ENCODE peak calls at places on chromosomes 7 and 10, in four cellular contexts. B is GM12878, A is SK-N-SH, K is K562. I is an unnamed sample.
A peak's percentile ranks its signal among the peaks of the same experiment; 100 is the strongest.

GRCh38 chr10:82742478-82742877 is 867.5 kb downstream of the NRG3 start:
- DNase-seq in B (no peak), A (no peak), K (no peak), I (no peak)

GRCh38 chr7:2617710-2617975 is 14.1 kb upstream of the TTYH3 start:
- DNase-seq in B (no peak), A (no peak), K (no peak), I (no peak)

GRCh38 chr7:86644282-86645173 is 819 bp downstream of the GRM3 start:
- DNase-seq in B (no peak), A (peak; percentile 67), K (no peak), I (peak; percentile 41)

GRCh38 chr10:22133640-22134624 is 83.9 kb downstream of the EBLN1 start:
- DNase-seq in B (no peak), A (peak; percentile 77), K (peak; percentile 26), I (no peak)

GRCh38 chr10:11504566-11505285 is 106.7 kb downstream of the USP6NL start:
- DNase-seq in B (no peak), A (no peak), K (no peak), I (no peak)

GRCh38 chr7:30755384-30756154 is 3.6 kb downstream of the INMT start:
- DNase-seq in B (no peak), A (peak; percentile 92), K (no peak), I (no peak)

GRCh38 chr10:74177140-74177677 is 26.2 kb downstream of the ADK start:
- DNase-seq in B (no peak), A (no peak), K (peak; percentile 58), I (no peak)

GRCh38 chr10:91597397-91597881 is 35.4 kb downstream of the PPP1R3C start:
- DNase-seq in B (no peak), A (peak; percentile 44), K (no peak), I (no peak)

GRCh38 chr7:1611708-1612241 is 41.9 kb upstream of the PSMG3 start:
- DNase-seq in B (no peak), A (peak; percentile 58), K (no peak), I (peak; percentile 9)

GRCh38 chr7:18212788-18213187 is 185.1 kb upstream of the PRPS1L1 start:
- DNase-seq in B (no peak), A (peak; percentile 58), K (no peak), I (no peak)

GRCh38 chr7:39375047-39375873 is 190.9 kb upstream of the YAE1 start:
- DNase-seq in B (no peak), A (no peak), K (no peak), I (no peak)

GRCh38 chr10:55631071-55631654 is 729.9 kb downstream of the ZWINT start:
- DNase-seq in B (no peak), A (peak; percentile 88), K (no peak), I (peak; percentile 87)

GRCh38 chr10:78623577-78624215 is 445.1 kb upstream of the ZMIZ1 start:
- DNase-seq in B (no peak), A (no peak), K (no peak), I (no peak)

GRCh38 chr10:29057712-29058426 is 231.0 kb upstream of the LYZL1 start:
- DNase-seq in B (no peak), A (peak; percentile 45), K (no peak), I (no peak)

GRCh38 chr10:45422862-45423659 is 49.0 kb downstream of the ALOX5 start:
- DNase-seq in B (no peak), A (no peak), K (no peak), I (no peak)

GRCh38 chr7:108146070-108146842 is 16.1 kb upstream of the LAMB4 start:
- DNase-seq in B (peak; percentile 12), A (peak; percentile 69), K (peak; percentile 54), I (peak; percentile 71)

GRCh38 chr10:127148933-127149220 is 47.5 kb downstream of the INSYN2A start:
- DNase-seq in B (no peak), A (no peak), K (no peak), I (no peak)

DNA sequence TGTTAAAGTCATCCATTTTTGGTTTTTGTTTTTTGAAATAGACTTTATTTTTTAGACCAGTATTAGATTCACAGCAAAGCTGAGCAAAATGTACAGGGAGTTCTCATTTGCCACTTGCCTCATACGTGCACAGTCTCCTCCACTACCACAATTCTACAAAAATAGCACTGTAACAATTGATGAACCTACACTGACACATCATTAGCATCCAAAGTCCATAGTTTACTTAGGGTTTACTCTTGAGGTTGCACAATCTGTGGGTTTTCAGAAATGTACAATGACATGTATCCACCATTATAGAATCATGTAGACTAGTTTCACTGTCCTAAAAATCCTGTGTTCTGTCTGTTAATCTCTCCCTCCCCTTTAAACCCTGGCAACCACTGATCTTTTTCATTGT is 125.8 kb upstream of the PDSS1 start:
- DNase-seq in B (no peak), A (no peak), K (no peak), I (no peak)
- TF ChIP-seq USF1 in B (no peak), A (no peak), K (no peak), I (no peak)

GRCh38 chr7:105337529-105337928 is 51.2 kb downstream of the SRPK2 start:
- DNase-seq in B (no peak), A (no peak), K (no peak), I (no peak)
- TF ChIP-seq USF1 in B (no peak), A (no peak), K (no peak), I (no peak)

DNA sequence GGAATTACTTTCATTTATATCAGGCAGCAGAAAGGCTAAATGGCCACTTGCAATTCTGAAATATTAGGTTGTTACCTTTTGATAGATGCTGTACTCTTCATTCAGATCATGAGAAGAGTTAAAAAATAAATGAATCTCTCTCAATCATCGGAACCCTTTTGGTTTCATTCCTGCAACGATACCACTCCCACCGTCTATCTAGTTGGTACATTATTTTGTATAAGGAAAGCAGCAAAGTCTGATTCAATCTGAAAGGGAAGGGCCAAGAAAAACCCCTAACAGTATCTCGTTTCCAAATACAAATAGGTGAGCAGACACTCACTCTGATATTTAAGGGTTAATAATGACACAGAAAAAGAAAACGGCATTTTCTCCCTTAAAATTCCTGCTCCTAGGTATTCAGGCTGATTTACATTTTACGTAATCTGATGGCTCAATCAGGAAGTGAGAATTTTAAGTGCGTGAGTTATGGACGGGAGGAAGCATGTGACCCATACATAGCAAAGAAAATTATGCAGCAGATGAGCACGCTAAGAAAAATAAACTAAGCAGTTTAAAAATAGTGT is 209.4 kb upstream of the KLF14 start:
- DNase-seq in B (no peak), A (no peak), K (no peak), I (no peak)
- TF ChIP-seq USF1 in B (no peak), A (peak; percentile 43), K (no peak), I (no peak)

GRCh38 chr10:124448696-124449169 is 1.1 kb downstream of the NKX1-2 start:
- DNase-seq in B (no peak), A (peak; percentile 54), K (no peak), I (peak; percentile 55)
- TF ChIP-seq USF1 in B (no peak), A (no peak), K (no peak), I (no peak)

GRCh38 chr10:7314068-7314646 is 96.7 kb downstream of the SFMBT2 start:
- DNase-seq in B (no peak), A (no peak), K (no peak), I (no peak)

GRCh38 chr10:7318836-7319235 is 92.0 kb downstream of the SFMBT2 start:
- DNase-seq in B (no peak), A (no peak), K (no peak), I (no peak)

GRCh38 chr10:7316839-7317238 is 94.0 kb downstream of the SFMBT2 start:
- DNase-seq in B (no peak), A (no peak), K (no peak), I (no peak)

GRCh38 chr10:7317799-7318446 is 92.9 kb downstream of the SFMBT2 start:
- DNase-seq in B (no peak), A (no peak), K (no peak), I (no peak)

DNA sequence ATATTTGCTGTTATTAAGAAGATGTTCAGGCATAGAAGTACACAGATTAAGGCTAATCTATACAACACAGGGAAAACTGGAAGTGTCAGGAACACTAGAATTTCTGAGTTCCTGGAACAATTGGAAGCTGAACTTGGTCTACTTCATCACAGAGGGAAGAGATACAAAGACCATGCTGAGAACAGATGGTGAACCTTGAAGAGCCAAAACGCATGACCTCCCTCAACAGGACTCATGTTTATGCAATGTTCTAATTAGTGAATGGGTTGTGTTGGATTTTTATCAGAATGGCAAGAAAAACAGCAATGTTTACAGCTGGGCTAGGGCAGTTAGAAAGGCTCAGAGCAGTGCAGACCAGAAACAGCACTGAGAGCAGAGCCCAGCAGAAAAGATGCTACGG is 94.9 kb downstream of the SFMBT2 start:
- DNase-seq in B (no peak), A (no peak), K (no peak), I (no peak)
- TF ChIP-seq USF1 in B (no peak), A (no peak), K (no peak), I (no peak)

GRCh38 chr10:72263613-72264241 is 10.0 kb upstream of the DDIT4 start:
- DNase-seq in B (no peak), A (no peak), K (no peak), I (no peak)
- TF ChIP-seq USF1 in B (no peak), A (no peak), K (no peak), I (no peak)

DNA sequence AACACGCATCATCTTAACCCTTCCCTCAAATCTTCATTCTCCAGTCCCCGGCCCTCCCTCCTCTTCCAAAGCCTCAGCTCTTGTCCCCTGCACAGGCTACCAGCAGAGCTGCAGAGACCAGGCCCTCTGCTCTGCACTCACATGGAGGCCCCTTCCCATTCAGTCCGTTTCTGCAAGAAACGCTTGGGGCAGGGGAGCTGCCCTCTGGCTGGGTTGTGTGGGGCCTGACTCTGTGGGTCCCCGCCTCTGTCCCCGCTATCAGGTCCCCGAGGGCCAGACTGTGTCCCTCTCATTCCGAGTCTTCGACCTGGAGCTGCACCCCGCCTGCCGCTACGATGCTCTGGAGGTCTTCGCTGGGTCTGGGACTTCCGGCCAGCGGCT is 1.5 kb downstream of the PCOLCE start:
- DNase-seq in B (no peak), A (no peak), K (no peak), I (no peak)
- TF ChIP-seq USF1 in B (no peak), A (no peak), K (no peak), I (no peak)

GRCh38 chr10:30883751-30884150 is 147.9 kb downstream of the ZNF438 start:
- DNase-seq in B (no peak), A (no peak), K (no peak), I (no peak)

GRCh38 chr10:30885423-30885822 is 146.2 kb downstream of the ZNF438 start:
- DNase-seq in B (no peak), A (no peak), K (no peak), I (no peak)

GRCh38 chr10:30893208-30893607 is 138.5 kb downstream of the ZNF438 start:
- DNase-seq in B (no peak), A (no peak), K (no peak), I (no peak)

GRCh38 chr10:30883116-30883515 is 148.5 kb downstream of the ZNF438 start:
- DNase-seq in B (no peak), A (no peak), K (no peak), I (no peak)

GRCh38 chr10:30887839-30888238 is 143.8 kb downstream of the ZNF438 start:
- DNase-seq in B (no peak), A (no peak), K (no peak), I (no peak)
- TF ChIP-seq USF1 in B (no peak), A (no peak), K (no peak), I (no peak)

I was measured in WTC11.